ENCODE peak calls at places on chromosome 11, in four cellular contexts. H, S, P and U are unnamed samples.

GRCh38 chr11:2511421-2512369 is 66.9 kb downstream of the KCNQ1 start:
- DNase-seq in P (peak; percentile 40), S (no peak), H (no peak), U (no peak)

GRCh38 chr11:36123353-36124220 is 165.6 kb downstream of the COMMD9 start:
- DNase-seq in P (no peak), H (no peak), S (no peak), U (no peak)

GRCh38 chr11:88799749-88800500 is 265.9 kb downstream of the GRM5 start:
- DNase-seq in P (no peak), S (no peak), H (no peak), U (no peak)

GRCh38 chr11:35105319-35106063 is 33.5 kb upstream of the CD44 start:
- DNase-seq in H (no peak), S (no peak), P (peak; percentile 57), U (no peak)

GRCh38 chr11:117620131-117620530 is 176.9 kb downstream of the DSCAML1 start:
- DNase-seq in S (no peak), H (no peak), P (no peak), U (no peak)

GRCh38 chr11:25981998-25982397 is 349.9 kb upstream of the ANO3 start:
- DNase-seq in S (peak; percentile 24), H (peak; percentile 87), P (no peak), U (peak; percentile 33)

GRCh38 chr11:16963316-16963876 is 50.8 kb downstream of the PLEKHA7 start:
- DNase-seq in S (no peak), P (no peak), H (no peak), U (no peak)

GRCh38 chr11:44725016-44725651 is 1.6 kb upstream of the TSPAN18 start:
- DNase-seq in H (no peak), S (no peak), P (no peak), U (no peak)

GRCh38 chr11:104583857-104584256 is 314.4 kb downstream of the CASP12 start:
- DNase-seq in H (no peak), P (no peak), S (no peak), U (no peak)

GRCh38 chr11:826836-827145 is 928 bp upstream of the CRACR2B start:
- DNase-seq in P (no peak), H (no peak), S (no peak), U (no peak)

GRCh38 chr11:14288189-14288935 is 70.6 kb downstream of the RRAS2 start:
- DNase-seq in H (peak; percentile 84), S (no peak), P (no peak), U (no peak)

GRCh38 chr11:22263613-22264012 is 70.7 kb downstream of the ANO5 start:
- DNase-seq in P (no peak), S (no peak), H (no peak), U (no peak)

GRCh38 chr11:83033972-83034672 is 37.6 kb downstream of the RAB30 start:
- DNase-seq in S (no peak), P (peak; percentile 26), H (peak; percentile 78), U (no peak)

GRCh38 chr11:114586797-114587196 is 8.8 kb downstream of the NXPE4 start:
- DNase-seq in P (no peak), H (peak; percentile 21), S (no peak), U (no peak)

GRCh38 chr11:32053151-32053550 is 37.7 kb upstream of the RCN1 start:
- DNase-seq in H (peak; percentile 17), P (no peak), S (no peak), U (no peak)

GRCh38 chr11:67264886-67265632 is 1.2 kb upstream of the GRK2 start:
- DNase-seq in P (no peak), S (no peak), H (no peak), U (no peak)

GRCh38 chr11:126229782-126230540 is 18.4 kb downstream of the FAM118B start:
- DNase-seq in H (peak; percentile 51), P (no peak), S (no peak), U (no peak)

GRCh38 chr11:130937051-130937450 is 20.8 kb upstream of the SNX19 start:
- DNase-seq in S (no peak), H (no peak), P (no peak), U (no peak)

GRCh38 chr11:77672276-77672675 is 34.7 kb upstream of the CLNS1A start:
- DNase-seq in P (peak; percentile 33), S (no peak), H (peak; percentile 96), U (no peak)

GRCh38 chr11:18731949-18732821 is 6.2 kb upstream of the IGSF22 start:
- DNase-seq in H (peak; percentile 57), S (peak; percentile 38), P (no peak), U (peak; percentile 43)

GRCh38 chr11:17259519-17259918 is 17.0 kb upstream of the NUCB2 start:
- DNase-seq in H (no peak), P (no peak), S (no peak), U (no peak)

GRCh38 chr11:109765709-109766311 is 327.4 kb upstream of the ZC3H12C start:
- DNase-seq in H (no peak), P (no peak), S (no peak), U (no peak)

GRCh38 chr11:16982809-16983208 is 31.4 kb downstream of the PLEKHA7 start:
- DNase-seq in P (no peak), S (no peak), H (no peak), U (no peak)

GRCh38 chr11:44285756-44286155 is 24.2 kb downstream of the ALX4 start:
- DNase-seq in P (no peak), H (no peak), S (no peak), U (no peak)

GRCh38 chr11:61954106-61955030 is 4.2 kb downstream of the BEST1 start:
- DNase-seq in H (peak; percentile 46), P (no peak), S (no peak), U (no peak)

GRCh38 chr11:62546244-62546936 is at the start of gene AHNAK:
- DNase-seq in P (peak; percentile 90), S (no peak), H (peak; percentile 73), U (no peak)

GRCh38 chr11:18013790-18014507 is 1.1 kb upstream of the SERGEF start:
- DNase-seq in H (peak; percentile 6), S (no peak), P (no peak), U (no peak)

GRCh38 chr11:18192988-18193387 is 20.4 kb downstream of the MRGPRX4 start:
- DNase-seq in H (no peak), P (no peak), S (no peak), U (peak; percentile 31)

GRCh38 chr11:35609656-35610055 is 8.6 kb upstream of the FJX1 start:
- DNase-seq in H (no peak), P (no peak), S (no peak), U (no peak)

GRCh38 chr11:6397636-6398035 is 7.4 kb downstream of the SMPD1 start:
- DNase-seq in P (no peak), S (no peak), H (peak; percentile 61), U (no peak)

GRCh38 chr11:65967329-65967934 is 5.9 kb downstream of the SART1 start:
- DNase-seq in H (no peak), S (no peak), P (no peak), U (no peak)

GRCh38 chr11:65972116-65972515 is 10.6 kb downstream of the SART1 start:
- DNase-seq in S (no peak), P (no peak), H (no peak), U (no peak)

GRCh38 chr11:65965986-65966762 is 4.6 kb downstream of the SART1 start:
- DNase-seq in S (no peak), H (no peak), P (no peak), U (no peak)

GRCh38 chr11:65964906-65965305 is 3.4 kb downstream of the SART1 start:
- DNase-seq in P (no peak), S (no peak), H (no peak), U (no peak)

GRCh38 chr11:65968600-65969482 is 7.3 kb downstream of the SART1 start:
- DNase-seq in S (no peak), P (no peak), H (no peak), U (no peak)
- H3K36me3 ChIP-seq in S (peaks cover 11% of the 10 kb centered on the region), P (peaks cover 7% of the 10 kb centered on the region), H (peaks cover 31% of the 10 kb centered on the region), U (peaks cover 43% of the 10 kb centered on the region)

GRCh38 chr11:73140213-73141030 is 1.7 kb downstream of the FCHSD2 start:
- DNase-seq in S (no peak), H (peak; percentile 47), P (peak; percentile 46), U (no peak)

GRCh38 chr11:73141031-73141308 is 1.1 kb downstream of the FCHSD2 start:
- DNase-seq in P (no peak), H (no peak), S (no peak), U (no peak)

GRCh38 chr11:73141309-73142127 is 600 bp downstream of the FCHSD2 start:
- DNase-seq in H (peak; percentile 88), P (peak; percentile 80), S (no peak), U (no peak)

GRCh38 chr11:73137942-73138274 is 4.2 kb downstream of the FCHSD2 start:
- DNase-seq in H (no peak), S (no peak), P (no peak), U (no peak)

DNA sequence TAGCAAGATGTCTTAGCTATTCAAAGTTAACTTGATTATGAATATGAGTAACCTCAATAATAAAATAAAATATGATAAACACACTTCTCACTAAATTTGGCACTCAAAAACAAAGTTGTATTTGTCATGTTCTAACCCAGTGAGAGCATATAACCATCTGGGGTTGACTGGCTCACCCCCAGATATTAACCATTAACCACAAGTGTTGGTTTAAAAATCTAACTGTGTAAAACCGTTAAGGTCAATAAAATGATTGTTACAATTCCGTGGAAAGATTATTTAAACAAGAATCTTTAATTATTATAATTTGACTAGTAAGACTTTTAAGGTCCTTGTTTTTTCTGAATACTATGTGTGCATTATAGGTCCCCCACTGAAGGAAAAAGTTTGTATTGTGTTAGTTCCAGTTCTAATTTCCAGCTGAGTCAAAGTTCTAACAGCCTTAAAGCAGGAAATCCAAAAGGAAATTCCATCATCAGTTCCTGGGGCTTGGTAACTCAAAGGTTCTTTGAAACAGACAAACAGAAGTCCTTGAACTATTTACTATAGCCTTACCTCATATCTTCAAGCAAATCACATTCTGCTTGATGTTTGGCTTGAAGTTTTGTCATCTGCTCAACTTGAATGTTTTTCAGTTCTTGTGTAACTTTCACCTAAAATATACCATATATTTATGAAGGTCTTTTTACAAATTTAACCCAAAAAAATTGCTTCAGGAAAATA is 2.5 kb downstream of the FCHSD2 start:
- DNase-seq in P (no peak), S (no peak), H (peak; percentile 59), U (no peak)
- H3K4me1 ChIP-seq in P (peaks cover 45% of the 10 kb centered on the region), S (peaks cover 19% of the 10 kb centered on the region), H (peaks cover 17% of the 10 kb centered on the region), U (peaks cover 2% of the 10 kb centered on the region)

DNA sequence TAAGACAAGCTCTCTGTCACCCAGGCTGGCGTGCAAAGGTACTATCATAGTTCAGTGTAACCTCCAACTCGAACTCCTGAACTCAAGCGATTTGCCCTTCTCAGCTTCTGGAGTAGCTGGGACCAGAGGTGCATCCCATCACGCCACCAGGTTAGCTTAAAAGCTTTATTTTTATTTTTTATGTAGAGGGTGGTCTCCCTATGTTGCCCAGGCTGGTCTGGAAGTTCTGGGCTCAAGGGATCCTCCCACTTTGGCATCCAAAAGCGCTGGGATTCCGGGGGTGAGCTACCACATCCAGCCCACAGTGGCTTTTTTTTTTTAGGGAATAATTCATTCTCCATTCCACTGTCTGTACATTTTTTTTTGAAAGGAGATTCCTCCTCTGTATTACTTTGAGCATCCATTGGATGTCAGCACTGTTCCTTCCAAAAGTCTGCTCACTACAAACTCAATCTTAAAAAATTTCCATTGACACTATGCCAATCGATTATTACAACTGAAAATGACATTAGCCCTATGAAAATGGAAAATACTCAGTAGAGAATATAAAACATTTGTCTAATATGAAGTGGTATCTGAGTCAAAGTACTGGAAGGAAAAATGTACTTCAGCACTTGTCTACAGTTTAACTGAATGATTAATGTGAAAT is 1.3 kb upstream of the LPXN start:
- DNase-seq in S (peak; percentile 15), P (no peak), H (peak; percentile 54), U (no peak)
- H3K4me3 ChIP-seq in S (peak overlapping the region; percentile 84), P (peak overlapping the region; percentile 100), H (peak overlapping the region; percentile 78), U (peak overlapping the region; percentile 43)

DNA sequence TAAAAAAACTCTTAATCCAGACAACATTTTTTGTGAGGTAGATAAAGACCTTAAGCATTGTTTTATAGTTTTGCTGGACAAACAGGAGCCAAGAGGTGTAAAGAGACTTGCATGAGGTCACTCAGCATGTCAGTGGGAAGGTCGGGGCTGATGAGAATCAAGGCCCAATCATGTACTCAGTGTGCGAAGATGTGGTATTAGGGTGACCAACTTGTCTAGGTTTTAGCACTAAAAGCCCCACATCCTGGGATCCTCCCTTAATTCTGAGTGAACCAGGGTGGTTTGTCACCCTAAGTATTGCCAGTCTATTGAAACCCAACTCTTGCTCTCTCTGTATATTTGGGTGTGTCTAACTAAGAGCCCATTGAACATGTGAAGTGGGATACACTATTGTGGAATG is 19.5 kb upstream of the SORL1-AS1 start:
- DNase-seq in H (no peak), P (no peak), S (no peak), U (no peak)
- H3K36me3 ChIP-seq in H (no peaks in the 10 kb centered on the region), P (no peaks in the 10 kb centered on the region), S (no peaks in the 10 kb centered on the region), U (no peaks in the 10 kb centered on the region)